ENCODE peak calls at places on chromosomes 11 and 22, in five cellular contexts. One of them, this sample, is unnamed.

GRCh38 chr22:43479962-43480361 is 68.1 kb downstream of the MPPED1 start:
- DNase-seq in SW480: no peak
- DNase-seq in GM20000: no peak
- DNase-seq in ureter: no peak
- DNase-seq in amygdala: no peak
- DNase-seq in this sample: no peak

GRCh38 chr11:10925149-10925926 is 67.5 kb upstream of the ZBED5 start:
- DNase-seq in ureter: no peak
- DNase-seq in GM20000: no peak
- DNase-seq in amygdala: no peak
- DNase-seq in SW480: no peak
- DNase-seq in this sample: no peak

GRCh38 chr11:77418981-77419592 is 54.8 kb downstream of the PAK1 start:
- DNase-seq in ureter: no peak
- DNase-seq in GM20000: no peak
- DNase-seq in amygdala: no peak
- DNase-seq in SW480: no peak
- DNase-seq in this sample: no peak

GRCh38 chr11:115522302-115522701 is 18.1 kb upstream of the CADM1 start:
- DNase-seq in amygdala: no peak
- DNase-seq in ureter: no peak
- DNase-seq in GM20000: no peak
- DNase-seq in SW480: no peak
- DNase-seq in this sample: peak; percentile 27

GRCh38 chr11:85086511-85087284 is 540.4 kb downstream of the DLG2 start:
- DNase-seq in amygdala: no peak
- DNase-seq in GM20000: no peak
- DNase-seq in ureter: no peak
- DNase-seq in SW480: no peak
- DNase-seq in this sample: no peak

GRCh38 chr22:39123811-39124668 is 27.0 kb downstream of the APOBEC3H start:
- DNase-seq in amygdala: no peak
- DNase-seq in SW480: no peak
- DNase-seq in ureter: no peak
- DNase-seq in GM20000: peak; percentile 12
- DNase-seq in this sample: no peak

GRCh38 chr11:91795139-91795887 is 429.3 kb upstream of the FAT3 start:
- DNase-seq in ureter: no peak
- DNase-seq in SW480: no peak
- DNase-seq in amygdala: no peak
- DNase-seq in GM20000: no peak
- DNase-seq in this sample: no peak

GRCh38 chr11:108223449-108224149 is 732 bp downstream of the ATM start:
- DNase-seq in amygdala: no peak
- DNase-seq in GM20000: no peak
- DNase-seq in ureter: no peak
- DNase-seq in SW480: peak; percentile 20
- DNase-seq in this sample: no peak

GRCh38 chr22:45475063-45475747 is 27.5 kb upstream of the FBLN1 start:
- DNase-seq in amygdala: no peak
- DNase-seq in SW480: no peak
- DNase-seq in GM20000: no peak
- DNase-seq in ureter: no peak
- DNase-seq in this sample: no peak

GRCh38 chr22:24595863-24596262 is 3.0 kb upstream of the LRRC75B start:
- DNase-seq in amygdala: no peak
- DNase-seq in GM20000: no peak
- DNase-seq in ureter: no peak
- DNase-seq in SW480: no peak
- DNase-seq in this sample: no peak

GRCh38 chr11:17208257-17208999 is 642 bp upstream of the PIK3C2A start:
- DNase-seq in GM20000: peak; percentile 76
- DNase-seq in ureter: peak; percentile 64
- DNase-seq in amygdala: no peak
- DNase-seq in SW480: peak; percentile 92
- DNase-seq in this sample: no peak